ENCODE peak calls at places on chromosome 16, in four cellular contexts. F is GM03348, U is smooth muscle cell of the brain vasculature, H is WTC11. M is an unnamed sample.

GRCh38 chr16:4664538-4665418 is 28.6 kb upstream of the NUDT16L1 start:
- DNase-seq in F (no peak), U (no peak), H (no peak), M (peak)

GRCh38 chr16:13873835-13874438 is 46.0 kb upstream of the ERCC4 start:
- DNase-seq in F (peak), U (no peak), H (peak), M (peak)

GRCh38 chr16:104828-105374 is 26.9 kb downstream of the MPG start:
- DNase-seq in F (no peak), U (no peak), H (no peak), M (no peak)

GRCh38 chr16:14489460-14489859 is 140.6 kb downstream of the PARN start:
- DNase-seq in F (peak), U (no peak), H (peak), M (peak)

GRCh38 chr16:528111-529011 is 849 bp downstream of the CAPN15 start:
- DNase-seq in F (peak), U (no peak), H (peak), M (no peak)

GRCh38 chr16:50548659-50549560 is 714 bp downstream of the NKD1 start:
- DNase-seq in F (no peak), U (no peak), H (peak), M (no peak)

GRCh38 chr16:57938936-57939871 is 31.7 kb downstream of the CNGB1 start:
- DNase-seq in F (peak), U (no peak), H (no peak), M (no peak)

GRCh38 chr16:17850626-17851265 is 380.0 kb upstream of the XYLT1 start:
- DNase-seq in F (no peak), U (no peak), H (no peak), M (no peak)

GRCh38 chr16:50830698-50831097 is 88.8 kb downstream of the CYLD start:
- DNase-seq in F (no peak), U (no peak), H (no peak), M (no peak)

GRCh38 chr16:19680972-19681371 is 37.1 kb downstream of the KNOP1 start:
- DNase-seq in F (no peak), U (no peak), H (peak), M (peak)

GRCh38 chr16:16120382-16121184 is 102.7 kb downstream of the ABCC6 start:
- DNase-seq in F (no peak), U (no peak), H (no peak), M (peak)

GRCh38 chr16:78506372-78507193 is 407.1 kb downstream of the WWOX start:
- DNase-seq in F (no peak), U (no peak), H (no peak), M (no peak)

GRCh38 chr16:74034862-74035261 is 261.8 kb upstream of the PSMD7 start:
- DNase-seq in F (peak), U (no peak), H (no peak), M (peak)

GRCh38 chr16:87461466-87461975 is 31.3 kb downstream of the ZCCHC14 start:
- DNase-seq in F (no peak), U (no peak), H (peak), M (peak)

GRCh38 chr16:11602321-11602720 is 15.6 kb upstream of the LITAF start:
- DNase-seq in F (no peak), U (no peak), H (no peak), M (peak)

GRCh38 chr16:24838554-24839266 is 7.1 kb upstream of the SLC5A11 start:
- DNase-seq in F (peak), U (peak), H (no peak), M (no peak)

GRCh38 chr16:88754912-88755744 is 29.9 kb downstream of the PIEZO1 start:
- DNase-seq in F (peak), U (no peak), H (peak), M (no peak)

GRCh38 chr16:47523342-47524006 is 62.3 kb downstream of the PHKB start:
- DNase-seq in F (no peak), U (no peak), H (no peak), M (no peak)

GRCh38 chr16:29877266-29877961 is 14.4 kb upstream of the CDIPT start:
- DNase-seq in F (peak), U (no peak), H (peak), M (no peak)

GRCh38 chr16:1142911-1143310 is 10.0 kb upstream of the CACNA1H start:
- DNase-seq in F (no peak), U (no peak), H (no peak), M (no peak)

GRCh38 chr16:16146380-16147315 is 76.6 kb downstream of the ABCC6 start:
- DNase-seq in F (no peak), U (no peak), H (no peak), M (no peak)

M was measured in NCI-H2171 treated with DMSO at 0.1 percent for 48 hours.